ENCODE peak calls at places on chromosomes 2 and 18, in five cellular contexts. H is activated CD4-positive, CD25-positive, alpha-beta regulatory T cell treated with anti-CD3 and anti-CD28 coated beads, Interleukin-2, amount 50 U/mL, for 72 hours; P is amygdala; J is thoracic aorta; Y is effector CD4-positive, alpha-beta T cell. Z is an unnamed sample.

GRCh38 chr2:229586012-229586411 is 128.3 kb downstream of the DNER start:
- DNase-seq in J (no peak), H (no peak), P (no peak), Y (no peak), Z (no peak)

GRCh38 chr2:122027510-122028217 is 272.2 kb downstream of the TSN start:
- DNase-seq in J (no peak), H (no peak), P (no peak), Y (no peak), Z (no peak)

GRCh38 chr2:70553334-70553583 is 367 bp downstream of the TGFA start:
- DNase-seq in Y (no peak), J (no peak), H (no peak), P (no peak), Z (no peak)

GRCh38 chr2:235543851-235544686 is 50.2 kb downstream of the AGAP1 start:
- DNase-seq in J (no peak), H (no peak), Y (no peak), P (no peak), Z (no peak)

GRCh38 chr18:74249181-74249968 is 42.4 kb downstream of the CYB5A start:
- DNase-seq in P (no peak), Y (no peak), H (no peak), J (no peak), Z (no peak)

GRCh38 chr2:236434593-236434992 is 135.0 kb upstream of the ACKR3 start:
- DNase-seq in Y (no peak), J (no peak), H (no peak), P (no peak), Z (no peak)

GRCh38 chr18:70781860-70782453 is 493.1 kb downstream of the SOCS6 start:
- DNase-seq in H (peak), P (peak), Y (peak), J (no peak), Z (peak)

GRCh38 chr2:27972311-27972710 is 81.8 kb downstream of the BABAM2 start:
- DNase-seq in P (no peak), Y (no peak), H (no peak), J (no peak), Z (no peak)

GRCh38 chr2:200329798-200330197 is 23.3 kb downstream of the SPATS2L start:
- DNase-seq in Y (no peak), P (no peak), J (no peak), H (no peak), Z (no peak)

GRCh38 chr2:240965905-240966456 is 32.4 kb upstream of the SNED1 start:
- DNase-seq in J (no peak), Y (no peak), P (no peak), H (peak), Z (no peak)

GRCh38 chr2:45851576-45852304 is 200.3 kb downstream of the PRKCE start:
- DNase-seq in J (no peak), P (no peak), H (no peak), Y (no peak), Z (no peak)

GRCh38 chr2:54570925-54571694 is 115.0 kb downstream of the SPTBN1 start:
- DNase-seq in Y (peak), J (no peak), P (no peak), H (peak), Z (no peak)

GRCh38 chr18:26911840-26912239 is 46.3 kb upstream of the AQP4 start:
- DNase-seq in J (no peak), Y (no peak), P (no peak), H (no peak), Z (no peak)

Z was measured in C1 segment of cervical spinal cord.